ENCODE peak calls at places on chromosomes 16 and 17, in six cellular contexts. Q is ascending aorta, Y is NCI-H460, D is EL, R is Karpas-422, J is NCI-H1436. E is an unnamed sample.

GRCh38 chr17:50944054-50944901 is 78.1 kb upstream of the TOB1 start:
- DNase-seq in Q (no peak), Y (peak; percentile 92), D (peak; percentile 69), R (no peak), J (peak; percentile 65), E (peak; percentile 65)

GRCh38 chr17:79633937-79634813 is 23.3 kb upstream of the RBFOX3 start:
- DNase-seq in Q (no peak), Y (no peak), D (no peak), R (no peak), J (no peak), E (no peak)

GRCh38 chr17:67151717-67152116 is 93.3 kb downstream of the HELZ start:
- DNase-seq in Q (no peak), Y (no peak), D (peak; percentile 84), R (no peak), J (no peak), E (peak; percentile 78)

GRCh38 chr17:56595831-56596740 is 2.6 kb downstream of the NOG start:
- DNase-seq in Q (no peak), Y (no peak), D (peak; percentile 72), R (no peak), J (no peak), E (peak; percentile 50)

GRCh38 chr17:47735536-47736011 is 2.5 kb downstream of the TBX21 start:
- DNase-seq in Q (no peak), Y (no peak), D (no peak), R (peak; percentile 60), J (no peak), E (no peak)

GRCh38 chr16:11066231-11066870 is 122.0 kb downstream of the CLEC16A start:
- DNase-seq in Q (no peak), Y (no peak), D (no peak), R (no peak), J (no peak), E (no peak)

GRCh38 chr16:55471448-55472097 is 7.4 kb upstream of the MMP2 start:
- DNase-seq in Q (no peak), Y (no peak), D (peak; percentile 89), R (no peak), J (no peak), E (peak; percentile 94)

GRCh38 chr16:75679366-75679765 is 2.6 kb upstream of the CPHXL2 start:
- DNase-seq in Q (no peak), Y (no peak), D (no peak), R (no peak), J (no peak), E (peak; percentile 6)

GRCh38 chr16:67661101-67661661 is 421 bp downstream of the PARD6A start:
- DNase-seq in Q (no peak), Y (no peak), D (peak; percentile 41), R (no peak), J (no peak), E (peak; percentile 74)

GRCh38 chr17:36992701-36993100 is 43.9 kb downstream of the AATF start:
- DNase-seq in Q (no peak), Y (no peak), D (no peak), R (no peak), J (no peak), E (no peak)

GRCh38 chr16:67517661-67518423 is 10.8 kb upstream of the RIPOR1 start:
- DNase-seq in Q (no peak), Y (no peak), D (no peak), R (peak; percentile 90), J (no peak), E (no peak)

GRCh38 chr17:45092932-45093430 is 31.9 kb downstream of the NMT1 start:
- DNase-seq in Q (peak; percentile 81), Y (peak; percentile 79), D (peak; percentile 99), R (no peak), J (no peak), E (peak; percentile 100)

GRCh38 chr16:8614435-8615029 is 7.0 kb upstream of the METTL22 start:
- DNase-seq in Q (no peak), Y (no peak), D (no peak), R (peak; percentile 50), J (no peak), E (no peak)

GRCh38 chr17:6872941-6873340 is 41.4 kb upstream of the TEKT1 start:
- DNase-seq in Q (no peak), Y (no peak), D (no peak), R (no peak), J (no peak), E (no peak)

GRCh38 chr16:17328971-17329370 is 141.8 kb downstream of the XYLT1 start:
- DNase-seq in Q (no peak), Y (no peak), D (no peak), R (no peak), J (no peak), E (peak; percentile 57)

GRCh38 chr16:84255050-84255810 is 15.4 kb upstream of the KCNG4 start:
- DNase-seq in Q (no peak), Y (no peak), D (no peak), R (no peak), J (no peak), E (no peak)

GRCh38 chr17:1473170-1473569 is 17.1 kb upstream of the CRK start:
- DNase-seq in Q (no peak), Y (no peak), D (no peak), R (peak; percentile 70), J (no peak), E (no peak)

GRCh38 chr16:84881702-84882521 is 62.1 kb downstream of the CRISPLD2 start:
- DNase-seq in Q (no peak), Y (no peak), D (peak; percentile 96), R (no peak), J (no peak), E (peak; percentile 98)

GRCh38 chr16:48231675-48232214 is 12.4 kb upstream of the LONP2 start:
- DNase-seq in Q (no peak), Y (peak; percentile 19), D (peak; percentile 35), R (peak; percentile 79), J (no peak), E (peak; percentile 72)

GRCh38 chr17:2122641-2123302 is 67.9 kb downstream of the HIC1 start:
- DNase-seq in Q (peak; percentile 17), Y (no peak), D (no peak), R (no peak), J (no peak), E (peak; percentile 14)

GRCh38 chr16:1979271-1980025 is 1.8 kb downstream of the NOXO1 start:
- DNase-seq in Q (no peak), Y (no peak), D (no peak), R (no peak), J (peak; percentile 25), E (no peak)

GRCh38 chr16:72551649-72552048 is 379.7 kb upstream of the PMFBP1 start:
- DNase-seq in Q (no peak), Y (no peak), D (no peak), R (no peak), J (no peak), E (no peak)